ENCODE peak calls at places on chromosome 3, in nine cellular contexts. L is ovary, Y is fibroblast of lung, C is brain microvascular endothelial cell, O is PC-3, A is SJSA1, X is body of pancreas, B is stomach, K is dorsolateral prefrontal cortex. N is an unnamed sample.

GRCh38 chr3:178060406-178060805 is 475.8 kb upstream of the KCNMB2 start:
- DNase-seq in K (no peak), A (no peak), C (no peak), X (no peak), Y (peak; percentile 97), L (no peak), O (no peak), B (no peak), N (no peak)

GRCh38 chr3:146709969-146710368 is 104.8 kb upstream of the PLSCR5 start:
- DNase-seq in L (no peak), O (peak; percentile 38), B (no peak), Y (peak; percentile 33), K (no peak), A (no peak), C (no peak), X (no peak), N (no peak)

GRCh38 chr3:133934073-133934970 is 38.6 kb upstream of the RAB6B start:
- DNase-seq in B (peak; percentile 47), K (no peak), Y (no peak), A (no peak), L (no peak), X (no peak), O (no peak), C (no peak), N (no peak)

GRCh38 chr3:44128057-44128775 is 113.5 kb upstream of the TOPAZ1 start:
- DNase-seq in L (no peak), O (no peak), X (no peak), Y (no peak), C (no peak), K (no peak), A (no peak), B (no peak), N (no peak)

GRCh38 chr3:71330505-71330904 is 253.0 kb downstream of the FOXP1 start:
- DNase-seq in A (no peak), C (no peak), B (no peak), X (no peak), O (no peak), K (no peak), L (no peak), Y (no peak), N (no peak)

GRCh38 chr3:107855710-107856109 is 235.1 kb downstream of the CD47 start:
- DNase-seq in Y (peak; percentile 10), O (peak; percentile 64), K (no peak), L (no peak), A (no peak), C (peak; percentile 40), B (no peak), X (peak; percentile 8), N (no peak)

GRCh38 chr3:118504906-118505305 is 529.7 kb downstream of the IGSF11 start:
- DNase-seq in X (no peak), K (no peak), A (no peak), O (no peak), Y (no peak), B (no peak), C (no peak), L (no peak), N (no peak)

GRCh38 chr3:183698760-183699159 is 1.2 kb downstream of the YEATS2 start:
- DNase-seq in X (no peak), C (no peak), B (no peak), A (no peak), L (no peak), K (no peak), Y (peak; percentile 52), O (peak; percentile 15), N (no peak)

GRCh38 chr3:30691249-30691880 is 85.0 kb downstream of the TGFBR2 start:
- DNase-seq in A (no peak), K (no peak), Y (no peak), L (no peak), X (no peak), C (no peak), O (no peak), B (no peak), N (no peak)

GRCh38 chr3:172126741-172127140 is 87.4 kb downstream of the FNDC3B start:
- DNase-seq in K (no peak), C (no peak), Y (no peak), O (peak; percentile 25), L (no peak), X (no peak), B (no peak), A (no peak), N (no peak)

GRCh38 chr3:62665627-62666433 is 209.4 kb downstream of the CADPS start:
- DNase-seq in K (peak; percentile 77), Y (peak; percentile 68), B (peak; percentile 63), X (peak; percentile 79), L (peak; percentile 53), O (peak; percentile 71), A (peak; percentile 33), C (peak; percentile 73), N (no peak)

GRCh38 chr3:17231537-17232261 is 346.9 kb downstream of the PLCL2 start:
- DNase-seq in O (no peak), B (no peak), L (no peak), K (no peak), X (no peak), A (no peak), Y (no peak), C (no peak), N (no peak)

GRCh38 chr3:184545769-184546168 is 15.8 kb upstream of the EPHB3 start:
- DNase-seq in X (no peak), C (no peak), L (no peak), A (no peak), K (no peak), Y (no peak), B (no peak), O (no peak), N (no peak)

GRCh38 chr3:102224171-102224570 is 210.6 kb upstream of the ZPLD1 start:
- DNase-seq in K (no peak), C (peak; percentile 48), L (no peak), X (no peak), A (no peak), Y (peak; percentile 44), O (peak; percentile 70), B (no peak), N (no peak)

DNA sequence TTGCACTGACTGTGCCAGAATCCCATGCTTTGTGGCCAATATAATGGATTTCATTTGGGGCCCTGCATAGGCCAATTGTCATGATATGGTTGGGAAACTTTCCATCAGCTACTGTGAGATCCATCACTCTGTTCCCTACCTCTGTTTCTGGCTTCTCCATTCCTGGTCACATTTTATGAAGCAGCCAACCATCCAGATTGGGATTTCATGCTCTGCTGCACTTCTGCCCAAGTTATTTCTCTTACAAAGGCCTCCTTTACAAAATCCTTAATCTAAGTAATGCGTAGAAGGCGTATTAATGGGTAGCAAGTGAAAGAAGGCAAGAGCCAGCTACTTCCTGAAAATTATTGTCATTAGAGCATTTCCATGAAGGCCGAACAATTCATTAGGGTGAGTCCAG is 221.1 kb downstream of the LRTM1 start:
- DNase-seq in X (no peak), K (no peak), B (no peak), O (no peak), C (no peak), L (no peak), Y (no peak), A (no peak), N (no peak)
- H3K4me3 ChIP-seq in X (no peak overlapping the region), K (no peak overlapping the region), B (no peak overlapping the region), O (no peak overlapping the region), C (no peak overlapping the region), L (no peak overlapping the region), Y (no peak overlapping the region), A (no peak overlapping the region), N (no peak overlapping the region)

GRCh38 chr3:122987231-122987630 is 40.3 kb downstream of the SEMA5B start:
- DNase-seq in A (no peak), O (no peak), L (no peak), B (no peak), X (no peak), C (no peak), Y (no peak), K (no peak), N (no peak)
- H3K27me3 ChIP-seq in A (peaks cover 3% of the 10 kb centered on the region), O (peaks cover 95% of the 10 kb centered on the region), L (no peaks in the 10 kb centered on the region), B (peaks cover 65% of the 10 kb centered on the region), X (no peaks in the 10 kb centered on the region), C (peaks cover 71% of the 10 kb centered on the region), Y (peaks cover 31% of the 10 kb centered on the region), K (peaks cover 7% of the 10 kb centered on the region), N (no peaks in the 10 kb centered on the region)

GRCh38 chr3:49171775-49172500 is 540 bp downstream of the KLHDC8B start:
- DNase-seq in L (no peak), X (no peak), B (no peak), C (no peak), K (no peak), O (no peak), Y (no peak), A (no peak), N (no peak)

GRCh38 chr3:49173116-49173791 is 1.9 kb downstream of the KLHDC8B start:
- DNase-seq in K (no peak), O (no peak), B (peak; percentile 27), X (peak; percentile 50), A (no peak), Y (peak; percentile 15), L (peak; percentile 87), C (peak; percentile 13), N (no peak)

GRCh38 chr3:49172616-49173041 is 1.2 kb downstream of the KLHDC8B start:
- DNase-seq in O (no peak), B (no peak), A (no peak), Y (no peak), C (no peak), L (peak; percentile 47), K (no peak), X (no peak), N (no peak)

GRCh38 chr3:49171119-49171774 is at the start of gene KLHDC8B:
- DNase-seq in C (peak; percentile 78), K (peak; percentile 81), A (peak; percentile 90), O (peak; percentile 81), L (peak; percentile 91), Y (peak; percentile 87), X (peak; percentile 86), B (peak; percentile 84), N (peak; percentile 53)

GRCh38 chr3:49170744-49171118 is 667 bp upstream of the KLHDC8B start:
- DNase-seq in B (no peak), Y (no peak), O (no peak), X (no peak), K (no peak), C (no peak), A (no peak), L (no peak), N (no peak)
- H3K4me3 ChIP-seq in B (peak overlapping the region; percentile 80), Y (peak overlapping the region; percentile 74), O (peak overlapping the region; percentile 74), X (no peak overlapping the region), K (peak overlapping the region; percentile 68), C (peak overlapping the region; percentile 70), A (peak overlapping the region; percentile 60), L (peak overlapping the region; percentile 72), N (peak overlapping the region; percentile 90)

GRCh38 chr3:38648659-38649499 is 608 bp downstream of the SCN5A start:
- DNase-seq in C (no peak), Y (no peak), L (no peak), O (no peak), K (no peak), A (no peak), B (no peak), X (no peak), N (no peak)

GRCh38 chr3:38652934-38653333 is 3.4 kb upstream of the SCN5A start:
- DNase-seq in C (no peak), B (no peak), L (no peak), X (no peak), A (no peak), O (no peak), Y (no peak), K (no peak), N (no peak)

GRCh38 chr3:38650248-38650940 is 907 bp upstream of the SCN5A start:
- DNase-seq in B (no peak), X (no peak), C (no peak), K (no peak), Y (no peak), L (no peak), O (no peak), A (peak; percentile 18), N (no peak)

GRCh38 chr3:38649500-38650247 is at the start of gene SCN5A:
- DNase-seq in O (peak; percentile 30), Y (peak; percentile 16), L (peak; percentile 49), X (peak; percentile 69), K (no peak), C (no peak), B (peak; percentile 50), A (peak; percentile 76), N (no peak)

GRCh38 chr3:38651153-38651789 is 1.8 kb upstream of the SCN5A start:
- DNase-seq in K (peak; percentile 73), X (peak; percentile 76), C (peak; percentile 47), L (peak; percentile 63), O (peak; percentile 70), A (peak; percentile 40), B (peak; percentile 68), Y (peak; percentile 55), N (no peak)
- H3K27me3 ChIP-seq in K (peaks cover 17% of the 10 kb centered on the region), X (no peaks in the 10 kb centered on the region), C (peaks cover 7% of the 10 kb centered on the region), L (no peaks in the 10 kb centered on the region), O (peaks cover 42% of the 10 kb centered on the region), A (no peaks in the 10 kb centered on the region), B (peaks cover 86% of the 10 kb centered on the region), Y (peaks cover 12% of the 10 kb centered on the region), N (no peaks in the 10 kb centered on the region)